ENCODE peak calls at places on chromosomes 5 and 9, in eight cellular contexts. Q is A673, X is chondrocyte, W is OCI-LY7, Y is retinal pigment epithelial cell, D is Peyer's patch, K is mammary epithelial cell, J is neural crest cell. V is an unnamed sample.

GRCh38 chr5:159849437-159850191 is 66.7 kb upstream of the ADRA1B start:
- DNase-seq in Q (no peak), X (no peak), W (no peak), Y (no peak), D (no peak), K (peak), J (no peak), V (no peak)

GRCh38 chr9:89078860-89079259 is 87.6 kb downstream of the S1PR3 start:
- DNase-seq in Q (no peak), X (no peak), W (no peak), Y (peak), D (no peak), K (no peak), J (no peak), V (no peak)

GRCh38 chr5:73437126-73438047 is 11.2 kb downstream of the FOXD1 start:
- DNase-seq in Q (peak), X (no peak), W (no peak), Y (peak), D (peak), K (peak), J (peak), V (no peak)

GRCh38 chr5:5077236-5077635 is 62.9 kb upstream of the ADAMTS16 start:
- DNase-seq in Q (no peak), X (no peak), W (no peak), Y (no peak), D (no peak), K (no peak), J (no peak), V (no peak)

GRCh38 chr5:9954869-9955268 is 294.8 kb downstream of the ATPSCKMT start:
- DNase-seq in Q (no peak), X (no peak), W (no peak), Y (peak), D (no peak), K (no peak), J (no peak), V (no peak)

GRCh38 chr5:54656261-54656728 is 138.7 kb downstream of the SNX18 start:
- DNase-seq in Q (no peak), X (no peak), W (no peak), Y (no peak), D (no peak), K (no peak), J (no peak), V (no peak)

GRCh38 chr5:61289669-61290363 is 42.2 kb upstream of the ZSWIM6 start:
- DNase-seq in Q (no peak), X (no peak), W (no peak), Y (no peak), D (no peak), K (no peak), J (no peak), V (no peak)

GRCh38 chr5:150122158-150122510 is 33.5 kb downstream of the PDGFRB start:
- DNase-seq in Q (no peak), X (peak), W (peak), Y (no peak), D (peak), K (peak), J (no peak), V (peak)

GRCh38 chr5:74392698-74393431 is 247.7 kb downstream of the ENC1 start:
- DNase-seq in Q (no peak), X (no peak), W (peak), Y (no peak), D (no peak), K (peak), J (no peak), V (no peak)

GRCh38 chr5:146965781-146966659 is 87.5 kb upstream of the PPP2R2B start:
- DNase-seq in Q (peak), X (no peak), W (peak), Y (peak), D (no peak), K (peak), J (peak), V (peak)

GRCh38 chr9:120464857-120465421 is 115.0 kb downstream of the CDK5RAP2 start:
- DNase-seq in Q (no peak), X (no peak), W (no peak), Y (no peak), D (no peak), K (no peak), J (no peak), V (no peak)

GRCh38 chr9:131717719-131718460 is 22.0 kb downstream of the RAPGEF1 start:
- DNase-seq in Q (no peak), X (no peak), W (no peak), Y (no peak), D (peak), K (no peak), J (no peak), V (no peak)

GRCh38 chr9:129333613-129333960 is 155.5 kb upstream of the IER5L start:
- DNase-seq in Q (no peak), X (no peak), W (no peak), Y (peak), D (no peak), K (no peak), J (no peak), V (no peak)

GRCh38 chr5:65334077-65334476 is 147.6 kb downstream of the ADAMTS6 start:
- DNase-seq in Q (peak), X (no peak), W (no peak), Y (no peak), D (no peak), K (peak), J (no peak), V (no peak)

GRCh38 chr5:112420111-112420864 is 1.2 kb upstream of the EPB41L4A start:
- DNase-seq in Q (peak), X (no peak), W (peak), Y (no peak), D (peak), K (peak), J (peak), V (peak)

GRCh38 chr9:96513622-96514021 is 63.7 kb downstream of the HABP4 start:
- DNase-seq in Q (no peak), X (no peak), W (no peak), Y (no peak), D (no peak), K (no peak), J (no peak), V (no peak)

GRCh38 chr9:69573666-69574456 is 98.3 kb downstream of the APBA1 start:
- DNase-seq in Q (peak), X (no peak), W (no peak), Y (no peak), D (no peak), K (peak), J (no peak), V (no peak)

GRCh38 chr5:134714120-134714519 is 24.2 kb upstream of the CAMLG start:
- DNase-seq in Q (peak), X (no peak), W (no peak), Y (no peak), D (no peak), K (no peak), J (no peak), V (no peak)

GRCh38 chr5:13553896-13554295 is 390.6 kb downstream of the DNAH5 start:
- DNase-seq in Q (no peak), X (no peak), W (no peak), Y (no peak), D (no peak), K (peak), J (peak), V (peak)

GRCh38 chr5:15354011-15354410 is 146.0 kb upstream of the FBXL7 start:
- DNase-seq in Q (peak), X (no peak), W (no peak), Y (peak), D (no peak), K (no peak), J (no peak), V (no peak)

GRCh38 chr5:175712313-175712680 is 54.4 kb downstream of the HRH2 start:
- DNase-seq in Q (no peak), X (no peak), W (no peak), Y (no peak), D (peak), K (no peak), J (no peak), V (no peak)

GRCh38 chr9:136728548-136729123 is 14.1 kb downstream of the LCN10 start:
- DNase-seq in Q (no peak), X (no peak), W (peak), Y (no peak), D (no peak), K (peak), J (no peak), V (no peak)

GRCh38 chr9:81653240-81653639 is 36.1 kb downstream of the TLE1 start:
- DNase-seq in Q (no peak), X (no peak), W (no peak), Y (no peak), D (no peak), K (peak), J (no peak), V (no peak)

GRCh38 chr5:30401479-30402058 is 791.9 kb upstream of the CDH6 start:
- DNase-seq in Q (peak), X (no peak), W (peak), Y (peak), D (no peak), K (peak), J (peak), V (peak)

GRCh38 chr5:130109152-130109551 is 204.9 kb downstream of the CHSY3 start:
- DNase-seq in Q (peak), X (no peak), W (peak), Y (peak), D (no peak), K (peak), J (no peak), V (no peak)

GRCh38 chr5:18113724-18114123 is 479.5 kb downstream of the TAF11L14 start:
- DNase-seq in Q (peak), X (no peak), W (no peak), Y (no peak), D (no peak), K (peak), J (no peak), V (no peak)

GRCh38 chr5:69007726-69008368 is 86.0 kb upstream of the SLC30A5 start:
- DNase-seq in Q (peak), X (no peak), W (peak), Y (no peak), D (peak), K (peak), J (peak), V (peak)

GRCh38 chr9:23319092-23319491 is 506.9 kb downstream of the ELAVL2 start:
- DNase-seq in Q (no peak), X (no peak), W (no peak), Y (no peak), D (no peak), K (no peak), J (no peak), V (no peak)

GRCh38 chr5:148794275-148794674 is 32.1 kb upstream of the ADRB2 start:
- DNase-seq in Q (no peak), X (no peak), W (no peak), Y (no peak), D (no peak), K (no peak), J (no peak), V (no peak)

GRCh38 chr5:16617272-16617973 is 626 bp upstream of the RETREG1 start:
- DNase-seq in Q (no peak), X (no peak), W (no peak), Y (no peak), D (no peak), K (no peak), J (no peak), V (peak)

GRCh38 chr9:98146101-98146991 is 27.3 kb upstream of the TRIM14 start:
- DNase-seq in Q (no peak), X (peak), W (no peak), Y (peak), D (peak), K (peak), J (no peak), V (no peak)

GRCh38 chr9:114097613-114098020 is 1.5 kb downstream of the KIF12 start:
- DNase-seq in Q (peak), X (peak), W (no peak), Y (no peak), D (peak), K (peak), J (no peak), V (no peak)

GRCh38 chr9:110142868-110143866 is 64.8 kb downstream of the C9orf152 start:
- DNase-seq in Q (peak), X (no peak), W (peak), Y (no peak), D (no peak), K (no peak), J (no peak), V (no peak)

GRCh38 chr5:107248065-107248695 is 422.6 kb downstream of the EFNA5 start:
- DNase-seq in Q (peak), X (no peak), W (peak), Y (no peak), D (no peak), K (peak), J (peak), V (peak)

GRCh38 chr9:28820741-28821140 is 1247.5 kb upstream of the C9orf72 start:
- DNase-seq in Q (peak), X (no peak), W (no peak), Y (no peak), D (no peak), K (no peak), J (no peak), V (no peak)

DNA sequence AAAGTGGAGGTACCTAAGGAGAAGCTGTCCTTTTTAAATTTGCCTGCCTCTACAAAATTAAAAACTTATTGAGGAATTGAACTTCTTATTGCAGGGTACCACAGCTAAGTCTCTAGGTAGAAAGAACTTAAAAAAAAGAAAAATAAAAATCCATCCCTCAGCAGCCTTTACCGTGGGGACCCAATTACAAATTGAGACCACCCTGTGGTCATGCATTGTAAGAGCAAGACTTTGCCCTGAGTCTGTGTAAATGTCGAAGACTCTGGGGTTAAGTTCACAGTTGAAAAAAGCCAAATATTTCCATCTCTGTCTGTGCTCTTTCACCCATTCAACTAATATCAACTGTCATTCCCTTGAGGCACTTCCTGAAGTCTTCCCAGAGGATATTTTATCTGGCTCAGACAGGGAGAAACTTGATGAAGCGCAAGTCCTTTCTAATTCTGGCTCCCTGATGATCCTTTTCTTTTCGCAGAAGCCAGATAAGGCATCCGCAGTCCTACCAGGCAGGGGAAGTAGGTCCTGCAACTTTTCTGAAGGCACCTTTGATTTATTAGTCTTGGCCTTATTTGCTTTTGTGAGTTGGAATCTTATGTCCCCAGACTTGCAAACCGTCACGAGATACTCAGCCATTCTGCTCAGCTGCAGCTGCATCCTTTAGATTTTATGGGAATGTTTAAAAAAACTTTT is 323.8 kb upstream of the WWC1 start:
- DNase-seq in Q (peak), X (no peak), W (no peak), Y (no peak), D (no peak), K (no peak), J (no peak), V (no peak)
- TF ChIP-seq CTCF in Q (no peak), X (peak), W (no peak), Y (no peak), D (no peak), K (no peak), J (peak), V (no peak)

DNA sequence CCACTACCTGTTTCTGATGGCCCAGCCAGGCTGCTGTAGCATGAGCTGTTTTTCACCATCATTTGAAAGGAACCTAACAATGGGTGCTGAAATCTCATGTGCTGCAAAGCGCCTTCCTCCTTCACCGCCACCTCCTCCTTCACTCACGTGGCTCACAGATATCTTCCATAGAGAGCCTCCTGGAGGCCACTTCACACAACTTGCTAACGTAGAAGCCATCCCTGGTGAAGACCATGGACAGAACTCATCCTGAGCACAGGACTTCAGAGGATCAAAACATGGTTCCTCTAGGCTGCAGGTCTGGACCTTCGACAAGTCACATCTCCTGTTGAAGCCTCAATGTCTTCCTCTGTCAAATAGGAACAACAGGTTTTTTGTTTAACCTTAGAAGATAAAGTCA is 155.5 kb upstream of the RAD23B start:
- DNase-seq in Q (no peak), X (no peak), W (no peak), Y (no peak), D (no peak), K (no peak), J (no peak), V (no peak)
- TF ChIP-seq CTCF in Q (no peak), X (peak), W (no peak), Y (peak), D (no peak), K (no peak), J (no peak), V (no peak)

GRCh38 chr9:6843742-6844141 is 86.0 kb downstream of the KDM4C start:
- DNase-seq in Q (no peak), X (no peak), W (no peak), Y (no peak), D (no peak), K (no peak), J (no peak), V (peak)

GRCh38 chr9:6845128-6845826 is 87.5 kb downstream of the KDM4C start:
- DNase-seq in Q (no peak), X (no peak), W (no peak), Y (no peak), D (no peak), K (no peak), J (no peak), V (no peak)

GRCh38 chr9:6842584-6842947 is 84.8 kb downstream of the KDM4C start:
- DNase-seq in Q (no peak), X (no peak), W (no peak), Y (no peak), D (no peak), K (peak), J (no peak), V (no peak)

DNA sequence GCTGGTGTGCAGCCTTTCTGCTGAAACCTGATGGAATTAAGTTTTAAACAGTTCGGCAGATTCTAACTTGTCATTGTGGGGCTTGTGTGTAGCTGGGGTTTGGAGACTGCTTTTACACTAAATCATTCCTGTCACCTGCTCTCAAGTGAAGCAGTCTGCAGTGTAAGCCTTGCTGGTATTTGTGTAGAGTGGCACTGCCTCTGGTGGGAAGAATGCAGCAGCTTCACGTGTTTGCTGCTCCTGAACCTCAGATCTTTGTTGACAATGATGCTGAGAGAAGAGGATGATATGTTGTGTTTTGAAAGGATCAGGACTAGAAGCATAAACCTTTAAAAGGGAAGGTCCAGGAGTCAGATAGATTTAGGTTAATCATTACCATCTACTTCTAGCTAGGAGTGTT is 88.1 kb downstream of the KDM4C start:
- DNase-seq in Q (no peak), X (no peak), W (no peak), Y (peak), D (no peak), K (no peak), J (no peak), V (no peak)
- TF ChIP-seq CTCF in Q (no peak), X (peak), W (no peak), Y (peak), D (no peak), K (no peak), J (peak), V (no peak)

DNA sequence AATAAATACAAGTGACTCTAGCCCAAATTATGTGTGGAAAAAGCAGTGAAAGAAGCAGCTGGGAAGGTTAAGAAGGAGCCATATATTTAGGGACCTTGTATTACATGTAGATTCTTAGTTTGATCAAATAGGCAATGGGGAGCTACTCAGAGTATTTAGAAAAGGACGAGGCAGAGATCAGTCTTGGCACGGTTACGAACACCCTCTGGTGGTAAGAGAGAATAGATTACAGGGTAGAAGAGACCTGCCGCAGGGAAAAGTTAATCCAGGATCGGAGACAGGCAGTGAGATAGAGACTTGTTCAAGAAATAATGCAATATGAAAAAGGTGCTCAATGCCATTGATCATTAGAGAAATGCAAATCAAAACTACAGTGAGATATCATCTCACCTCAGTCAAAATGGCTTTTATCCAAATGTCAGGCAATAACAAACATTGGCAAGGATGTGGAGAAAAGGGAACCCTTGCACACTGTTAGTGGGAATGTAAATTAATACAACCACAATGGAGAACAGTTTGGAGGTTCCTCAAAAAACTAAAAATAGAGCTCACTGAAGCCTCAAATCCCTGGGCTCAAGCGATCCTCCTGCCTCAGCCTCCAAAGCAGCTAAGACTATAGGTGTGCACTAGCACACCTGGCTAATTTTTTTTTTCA is 12.0 kb downstream of the INIP start:
- DNase-seq in Q (peak), X (no peak), W (no peak), Y (no peak), D (no peak), K (peak), J (peak), V (no peak)
- TF ChIP-seq CTCF in Q (peak), X (peak), W (peak), Y (peak), D (no peak), K (peak), J (peak), V (no peak)

GRCh38 chr9:127758843-127759242 is 19.6 kb downstream of the SH2D3C start:
- DNase-seq in Q (no peak), X (no peak), W (no peak), Y (no peak), D (no peak), K (no peak), J (no peak), V (no peak)
- TF ChIP-seq CTCF in Q (no peak), X (no peak), W (no peak), Y (no peak), D (no peak), K (no peak), J (no peak), V (no peak)

DNA sequence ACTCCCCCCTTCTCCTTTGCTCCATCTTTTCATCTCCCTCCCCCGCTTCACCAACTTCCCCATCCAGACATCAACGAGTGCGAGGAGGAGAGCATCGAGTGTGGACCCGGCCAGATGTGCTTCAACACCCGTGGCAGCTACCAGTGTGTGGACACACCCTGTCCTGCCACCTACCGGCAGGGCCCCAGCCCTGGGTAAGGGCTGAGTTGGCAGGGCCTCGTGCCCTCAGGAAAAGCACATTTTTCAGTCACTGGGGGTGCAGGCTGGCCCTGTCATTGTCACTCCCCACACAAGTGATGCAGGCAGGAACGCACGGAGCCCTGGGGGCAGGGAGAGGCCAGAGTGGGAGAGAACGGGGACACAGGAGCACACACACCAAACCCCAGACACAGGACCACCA is 12.4 kb upstream of the ASS1 start:
- DNase-seq in Q (no peak), X (no peak), W (no peak), Y (no peak), D (peak), K (no peak), J (no peak), V (no peak)
- TF ChIP-seq CTCF in Q (no peak), X (peak), W (no peak), Y (no peak), D (no peak), K (peak), J (no peak), V (no peak)